ENCODE peak calls at places on chromosomes 11 and 22, in five cellular contexts. One of them, this sample, is unnamed.

GRCh38 chr22:30694171-30694637 is 470 bp upstream of the OSBP2 start:
- DNase-seq in brain microvascular endothelial cell: no peak
- DNase-seq in HFFc6: no peak
- DNase-seq in astrocyte of the spinal cord: peak
- DNase-seq in transverse colon: peak
- DNase-seq in this sample: peak

GRCh38 chr11:86101493-86101892 is 32.6 kb upstream of the PICALM start:
- DNase-seq in brain microvascular endothelial cell: no peak
- DNase-seq in HFFc6: peak
- DNase-seq in astrocyte of the spinal cord: peak
- DNase-seq in transverse colon: no peak
- DNase-seq in this sample: no peak

GRCh38 chr11:126366064-126366822 is 10.8 kb downstream of the ST3GAL4 start:
- DNase-seq in brain microvascular endothelial cell: no peak
- DNase-seq in HFFc6: no peak
- DNase-seq in astrocyte of the spinal cord: no peak
- DNase-seq in transverse colon: no peak
- DNase-seq in this sample: no peak

GRCh38 chr11:64131657-64132387 is 34.1 kb downstream of the MACROD1 start:
- DNase-seq in brain microvascular endothelial cell: no peak
- DNase-seq in HFFc6: no peak
- DNase-seq in astrocyte of the spinal cord: no peak
- DNase-seq in transverse colon: no peak
- DNase-seq in this sample: no peak

GRCh38 chr11:117199061-117199915 is at the start of gene TAGLN:
- DNase-seq in brain microvascular endothelial cell: peak
- DNase-seq in HFFc6: peak
- DNase-seq in astrocyte of the spinal cord: peak
- DNase-seq in transverse colon: peak
- DNase-seq in this sample: peak

GRCh38 chr11:34773826-34774225 is 142.4 kb downstream of the APIP start:
- DNase-seq in brain microvascular endothelial cell: no peak
- DNase-seq in HFFc6: no peak
- DNase-seq in astrocyte of the spinal cord: peak
- DNase-seq in transverse colon: no peak
- DNase-seq in this sample: no peak

GRCh38 chr11:117883063-117883462 is 6.6 kb upstream of the FXYD6 start:
- DNase-seq in brain microvascular endothelial cell: no peak
- DNase-seq in HFFc6: no peak
- DNase-seq in astrocyte of the spinal cord: no peak
- DNase-seq in transverse colon: no peak
- DNase-seq in this sample: no peak

GRCh38 chr11:84419576-84419975 is 1133.4 kb upstream of the CCDC90B start:
- DNase-seq in brain microvascular endothelial cell: no peak
- DNase-seq in HFFc6: no peak
- DNase-seq in astrocyte of the spinal cord: no peak
- DNase-seq in transverse colon: no peak
- DNase-seq in this sample: no peak

GRCh38 chr11:121082670-121083069 is 18.4 kb upstream of the TECTA start:
- DNase-seq in brain microvascular endothelial cell: no peak
- DNase-seq in HFFc6: no peak
- DNase-seq in astrocyte of the spinal cord: no peak
- DNase-seq in transverse colon: no peak
- DNase-seq in this sample: peak

GRCh38 chr11:116993599-116993998 is 104.6 kb downstream of the SIK3 start:
- DNase-seq in brain microvascular endothelial cell: peak
- DNase-seq in HFFc6: no peak
- DNase-seq in astrocyte of the spinal cord: peak
- DNase-seq in transverse colon: no peak
- DNase-seq in this sample: no peak

GRCh38 chr11:43943931-43944751 is 1.7 kb downstream of the C11orf96 start:
- DNase-seq in brain microvascular endothelial cell: peak
- DNase-seq in HFFc6: no peak
- DNase-seq in astrocyte of the spinal cord: peak
- DNase-seq in transverse colon: no peak
- DNase-seq in this sample: peak

GRCh38 chr11:11036185-11037161 is 178.6 kb upstream of the ZBED5 start:
- DNase-seq in brain microvascular endothelial cell: peak
- DNase-seq in HFFc6: peak
- DNase-seq in astrocyte of the spinal cord: peak
- DNase-seq in transverse colon: no peak
- DNase-seq in this sample: peak

GRCh38 chr11:78539566-78539965 is 35.1 kb downstream of the NARS2 start:
- DNase-seq in brain microvascular endothelial cell: no peak
- DNase-seq in HFFc6: no peak
- DNase-seq in astrocyte of the spinal cord: no peak
- DNase-seq in transverse colon: no peak
- DNase-seq in this sample: no peak

GRCh38 chr22:41217553-41218157 is 12.5 kb downstream of the L3MBTL2 start:
- DNase-seq in brain microvascular endothelial cell: peak
- DNase-seq in HFFc6: peak
- DNase-seq in astrocyte of the spinal cord: peak
- DNase-seq in transverse colon: peak
- DNase-seq in this sample: no peak

GRCh38 chr11:120061761-120062560 is 76.0 kb downstream of the TRIM29 start:
- DNase-seq in brain microvascular endothelial cell: no peak
- DNase-seq in HFFc6: peak
- DNase-seq in astrocyte of the spinal cord: no peak
- DNase-seq in transverse colon: no peak
- DNase-seq in this sample: peak

GRCh38 chr11:23201936-23202522 is 341.8 kb upstream of the CCDC179 start:
- DNase-seq in brain microvascular endothelial cell: no peak
- DNase-seq in HFFc6: no peak
- DNase-seq in astrocyte of the spinal cord: no peak
- DNase-seq in transverse colon: no peak
- DNase-seq in this sample: no peak

GRCh38 chr22:38429460-38430128 is 25.4 kb downstream of the KCNJ4 start:
- DNase-seq in brain microvascular endothelial cell: no peak
- DNase-seq in HFFc6: no peak
- DNase-seq in astrocyte of the spinal cord: peak
- DNase-seq in transverse colon: no peak
- DNase-seq in this sample: no peak

GRCh38 chr11:27055065-27055682 is 14.6 kb downstream of the BBOX1 start:
- DNase-seq in brain microvascular endothelial cell: peak
- DNase-seq in HFFc6: no peak
- DNase-seq in astrocyte of the spinal cord: peak
- DNase-seq in transverse colon: peak
- DNase-seq in this sample: no peak

GRCh38 chr11:133947298-133947905 is 9.4 kb downstream of the IGSF9B start:
- DNase-seq in brain microvascular endothelial cell: peak
- DNase-seq in HFFc6: peak
- DNase-seq in astrocyte of the spinal cord: peak
- DNase-seq in transverse colon: no peak
- DNase-seq in this sample: peak
- TF ChIP-seq CTCF in brain microvascular endothelial cell: peak
- TF ChIP-seq CTCF in HFFc6: peak
- TF ChIP-seq CTCF in astrocyte of the spinal cord: peak
- TF ChIP-seq CTCF in transverse colon: no peak
- TF ChIP-seq CTCF in this sample: peak

GRCh38 chr11:104907521-104908185 is 9.4 kb upstream of the CASP12 start:
- DNase-seq in brain microvascular endothelial cell: no peak
- DNase-seq in HFFc6: peak
- DNase-seq in astrocyte of the spinal cord: peak
- DNase-seq in transverse colon: no peak
- DNase-seq in this sample: no peak

GRCh38 chr11:104908186-104908531 is 9.9 kb upstream of the CASP12 start:
- DNase-seq in brain microvascular endothelial cell: no peak
- DNase-seq in HFFc6: no peak
- DNase-seq in astrocyte of the spinal cord: no peak
- DNase-seq in transverse colon: no peak
- DNase-seq in this sample: no peak

DNA sequence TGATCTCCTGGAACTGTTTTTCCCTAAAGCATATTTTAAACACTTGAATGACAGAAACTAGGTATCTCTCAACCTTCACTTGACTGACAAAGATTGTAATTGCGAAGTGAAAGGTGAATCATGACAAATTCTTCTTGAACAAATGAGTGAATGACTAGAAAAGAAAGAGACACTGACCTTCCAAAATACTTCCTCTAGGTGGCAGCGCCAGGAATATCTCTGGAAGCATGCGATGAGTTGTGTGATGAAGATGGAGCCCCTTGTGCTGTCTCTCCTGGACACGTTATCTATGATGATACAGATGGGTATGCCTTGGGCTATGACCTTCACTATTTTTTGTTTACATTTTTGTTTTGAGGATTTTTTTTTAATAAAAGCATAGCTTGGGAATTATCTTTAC is 7.0 kb upstream of the CASP12 start:
- DNase-seq in brain microvascular endothelial cell: no peak
- DNase-seq in HFFc6: no peak
- DNase-seq in astrocyte of the spinal cord: no peak
- DNase-seq in transverse colon: no peak
- DNase-seq in this sample: no peak
- TF ChIP-seq CTCF in brain microvascular endothelial cell: peak
- TF ChIP-seq CTCF in HFFc6: peak
- TF ChIP-seq CTCF in astrocyte of the spinal cord: peak
- TF ChIP-seq CTCF in transverse colon: no peak
- TF ChIP-seq CTCF in this sample: peak

GRCh38 chr11:61962213-61963015 is 5.0 kb downstream of the FTH1 start:
- DNase-seq in brain microvascular endothelial cell: peak
- DNase-seq in HFFc6: no peak
- DNase-seq in astrocyte of the spinal cord: no peak
- DNase-seq in transverse colon: no peak
- DNase-seq in this sample: no peak

GRCh38 chr11:61963282-61964057 is 4.0 kb downstream of the FTH1 start:
- DNase-seq in brain microvascular endothelial cell: no peak
- DNase-seq in HFFc6: peak
- DNase-seq in astrocyte of the spinal cord: no peak
- DNase-seq in transverse colon: peak
- DNase-seq in this sample: no peak

GRCh38 chr11:61960532-61960931 is 6.9 kb downstream of the FTH1 start:
- DNase-seq in brain microvascular endothelial cell: no peak
- DNase-seq in HFFc6: no peak
- DNase-seq in astrocyte of the spinal cord: no peak
- DNase-seq in transverse colon: no peak
- DNase-seq in this sample: no peak

GRCh38 chr11:61963016-61963281 is 4.5 kb downstream of the FTH1 start:
- DNase-seq in brain microvascular endothelial cell: no peak
- DNase-seq in HFFc6: no peak
- DNase-seq in astrocyte of the spinal cord: no peak
- DNase-seq in transverse colon: peak
- DNase-seq in this sample: no peak

DNA sequence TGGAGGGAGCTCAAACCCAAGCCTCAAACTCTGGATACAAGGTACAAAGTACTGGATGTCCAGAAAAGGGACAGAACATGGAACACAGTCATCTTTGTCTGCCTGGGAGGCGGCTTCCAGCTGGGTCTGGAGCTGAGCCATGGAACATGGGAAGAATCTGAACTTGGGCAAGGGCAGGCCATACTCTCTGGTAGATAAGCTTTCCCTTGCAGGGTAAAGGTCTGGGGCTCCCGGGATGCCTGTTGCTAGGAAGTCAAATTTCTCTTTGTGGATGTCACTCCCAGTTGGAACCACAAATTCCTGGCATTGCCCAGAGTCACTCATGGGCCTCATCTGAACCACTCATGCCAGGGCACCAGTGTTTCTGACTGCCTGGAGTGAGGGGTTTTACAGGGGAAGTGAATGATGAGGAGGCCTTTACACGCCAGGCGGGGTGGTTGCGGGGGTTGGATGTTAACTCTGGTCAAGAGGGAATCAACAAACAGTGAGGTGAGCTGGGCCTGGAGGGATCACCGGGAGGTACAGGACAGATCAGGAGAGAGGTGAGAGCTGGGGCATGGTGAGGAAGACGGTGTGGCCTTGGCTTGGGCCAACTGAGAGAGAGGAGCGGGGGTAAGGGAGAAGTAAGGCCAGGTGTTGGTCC is 5.7 kb downstream of the FTH1 start:
- DNase-seq in brain microvascular endothelial cell: peak
- DNase-seq in HFFc6: peak
- DNase-seq in astrocyte of the spinal cord: peak
- DNase-seq in transverse colon: peak
- DNase-seq in this sample: no peak
- TF ChIP-seq CTCF in brain microvascular endothelial cell: no peak
- TF ChIP-seq CTCF in HFFc6: no peak
- TF ChIP-seq CTCF in astrocyte of the spinal cord: no peak
- TF ChIP-seq CTCF in transverse colon: no peak
- TF ChIP-seq CTCF in this sample: no peak

DNA sequence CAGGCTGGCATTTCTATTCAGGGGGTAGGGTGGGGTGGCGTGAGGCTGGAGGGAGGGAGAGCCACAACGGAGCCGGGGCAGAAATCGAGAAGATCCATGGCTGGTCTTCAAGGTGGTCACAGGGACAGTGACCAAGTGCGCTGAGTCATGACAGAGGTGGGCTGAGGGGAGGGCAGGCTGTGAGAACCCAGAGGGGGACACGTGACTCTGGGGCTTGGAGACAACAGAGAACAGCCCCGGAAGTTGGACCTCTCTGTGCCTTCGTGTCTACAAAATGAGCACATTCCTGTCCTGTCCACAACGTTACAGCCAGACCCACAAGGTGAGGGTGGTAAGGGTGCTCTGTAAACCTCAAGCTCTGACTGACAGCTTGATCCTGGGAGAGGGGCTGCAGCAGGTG is 35.1 kb upstream of the ARFGAP3 start:
- DNase-seq in brain microvascular endothelial cell: no peak
- DNase-seq in HFFc6: no peak
- DNase-seq in astrocyte of the spinal cord: no peak
- DNase-seq in transverse colon: no peak
- DNase-seq in this sample: no peak
- TF ChIP-seq CTCF in brain microvascular endothelial cell: no peak
- TF ChIP-seq CTCF in HFFc6: no peak
- TF ChIP-seq CTCF in astrocyte of the spinal cord: no peak
- TF ChIP-seq CTCF in transverse colon: no peak
- TF ChIP-seq CTCF in this sample: no peak

DNA sequence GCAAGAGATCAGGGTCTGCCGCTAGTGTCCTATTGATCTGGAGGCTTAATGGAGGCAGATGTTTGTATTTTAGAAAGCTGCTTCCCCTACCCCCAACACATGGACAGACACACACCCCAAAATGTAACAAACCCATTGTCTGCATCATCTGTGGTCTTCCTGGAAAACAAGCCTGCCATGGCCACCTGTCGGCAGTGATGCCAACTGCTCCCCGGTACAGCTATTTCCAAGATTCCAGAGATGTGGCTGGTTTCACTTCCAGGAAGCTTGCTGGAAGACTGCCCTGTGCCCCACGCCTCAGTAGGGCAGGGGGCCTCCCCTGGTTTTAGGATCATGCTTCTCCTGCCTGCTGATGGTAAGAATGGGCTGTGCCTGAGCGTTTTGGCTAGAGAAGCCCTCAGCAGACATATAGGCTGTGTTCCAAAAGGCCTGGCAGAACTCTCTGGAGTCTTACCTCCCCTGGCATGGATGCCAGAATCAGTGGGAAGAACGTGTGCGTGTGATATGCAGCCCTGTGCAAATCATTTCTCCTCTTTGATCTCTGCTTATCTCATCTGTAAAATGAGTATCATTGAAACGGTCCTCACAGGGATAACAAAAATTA is 108.6 kb downstream of the FBXO7 start:
- DNase-seq in brain microvascular endothelial cell: no peak
- DNase-seq in HFFc6: no peak
- DNase-seq in astrocyte of the spinal cord: no peak
- DNase-seq in transverse colon: no peak
- DNase-seq in this sample: no peak
- TF ChIP-seq CTCF in brain microvascular endothelial cell: no peak
- TF ChIP-seq CTCF in HFFc6: no peak
- TF ChIP-seq CTCF in astrocyte of the spinal cord: no peak
- TF ChIP-seq CTCF in transverse colon: no peak
- TF ChIP-seq CTCF in this sample: no peak